ENCODE peak calls at places on chromosome 20, in ten cellular contexts. E, G, P, R, S, L, N, Y, X and J are unnamed samples.

GRCh38 chr20:18527836-18528235 is 20.1 kb downstream of the SEC23B start:
- DNase-seq in E (no peak), G (no peak), P (no peak), R (no peak), S (no peak), L (no peak), N (no peak), Y (no peak), X (no peak), J (no peak)

GRCh38 chr20:62387219-62387913 is 463 bp downstream of the RPS21 start:
- DNase-seq in E (no peak), G (no peak), P (no peak), R (no peak), S (no peak), L (no peak), N (no peak), Y (no peak), X (no peak), J (no peak)

GRCh38 chr20:52899221-52899620 is 72.9 kb upstream of the TSHZ2 start:
- DNase-seq in E (no peak), G (no peak), P (no peak), R (no peak), S (no peak), L (no peak), N (no peak), Y (no peak), X (no peak), J (no peak)

GRCh38 chr20:400451-401275 is 7.4 kb upstream of the RBCK1 start:
- DNase-seq in E (no peak), G (no peak), P (no peak), R (no peak), S (no peak), L (no peak), N (peak; percentile 17), Y (peak; percentile 5), X (no peak), J (peak; percentile 35)

GRCh38 chr20:24773751-24774201 is 175.3 kb upstream of the CST7 start:
- DNase-seq in E (no peak), G (no peak), P (no peak), R (peak; percentile 47), S (no peak), L (no peak), N (peak; percentile 45), Y (no peak), X (peak; percentile 66), J (no peak)

GRCh38 chr20:49677777-49678758 is 35.6 kb downstream of the B4GALT5 start:
- DNase-seq in E (no peak), G (no peak), P (no peak), R (no peak), S (no peak), L (no peak), N (no peak), Y (no peak), X (no peak), J (no peak)

GRCh38 chr20:17644451-17644850 is 37.6 kb downstream of the RRBP1 start:
- DNase-seq in E (no peak), G (peak; percentile 29), P (no peak), R (no peak), S (no peak), L (no peak), N (peak; percentile 63), Y (peak; percentile 92), X (no peak), J (no peak)

GRCh38 chr20:54879393-54879792 is 404.0 kb downstream of the DOK5 start:
- DNase-seq in E (no peak), G (no peak), P (no peak), R (no peak), S (no peak), L (no peak), N (no peak), Y (no peak), X (no peak), J (no peak)

GRCh38 chr20:33393609-33394008 is 7.7 kb downstream of the CDK5RAP1 start:
- DNase-seq in E (no peak), G (no peak), P (no peak), R (no peak), S (no peak), L (no peak), N (no peak), Y (no peak), X (no peak), J (no peak)

GRCh38 chr20:60224914-60225313 is 266.7 kb downstream of the CDH26 start:
- DNase-seq in E (no peak), G (no peak), P (no peak), R (no peak), S (no peak), L (no peak), N (no peak), Y (peak; percentile 24), X (peak; percentile 11), J (no peak)

GRCh38 chr20:9359561-9360308 is 154.7 kb upstream of the LAMP5 start:
- DNase-seq in E (peak; percentile 35), G (no peak), P (no peak), R (no peak), S (no peak), L (peak; percentile 41), N (no peak), Y (peak; percentile 25), X (peak; percentile 82), J (no peak)

GRCh38 chr20:63036266-63036665 is 29.5 kb upstream of the BHLHE23 start:
- DNase-seq in E (no peak), G (no peak), P (peak; percentile 57), R (peak; percentile 50), S (no peak), L (no peak), N (peak; percentile 51), Y (no peak), X (no peak), J (peak; percentile 33)

GRCh38 chr20:10454135-10454750 is 19.1 kb downstream of the SLX4IP start:
- DNase-seq in E (no peak), G (no peak), P (no peak), R (no peak), S (no peak), L (no peak), N (no peak), Y (no peak), X (no peak), J (no peak)

GRCh38 chr20:23634044-23634801 is 3.5 kb downstream of the CST3 start:
- DNase-seq in E (no peak), G (no peak), P (no peak), R (no peak), S (no peak), L (no peak), N (no peak), Y (no peak), X (no peak), J (no peak)

GRCh38 chr20:60928341-60928740 is 323.7 kb upstream of the CDH4 start:
- DNase-seq in E (no peak), G (no peak), P (no peak), R (no peak), S (no peak), L (no peak), N (no peak), Y (no peak), X (no peak), J (no peak)

GRCh38 chr20:32325706-32326506 is 32.2 kb upstream of the ASXL1 start:
- DNase-seq in E (no peak), G (no peak), P (no peak), R (no peak), S (no peak), L (no peak), N (no peak), Y (no peak), X (peak; percentile 61), J (no peak)

DNA sequence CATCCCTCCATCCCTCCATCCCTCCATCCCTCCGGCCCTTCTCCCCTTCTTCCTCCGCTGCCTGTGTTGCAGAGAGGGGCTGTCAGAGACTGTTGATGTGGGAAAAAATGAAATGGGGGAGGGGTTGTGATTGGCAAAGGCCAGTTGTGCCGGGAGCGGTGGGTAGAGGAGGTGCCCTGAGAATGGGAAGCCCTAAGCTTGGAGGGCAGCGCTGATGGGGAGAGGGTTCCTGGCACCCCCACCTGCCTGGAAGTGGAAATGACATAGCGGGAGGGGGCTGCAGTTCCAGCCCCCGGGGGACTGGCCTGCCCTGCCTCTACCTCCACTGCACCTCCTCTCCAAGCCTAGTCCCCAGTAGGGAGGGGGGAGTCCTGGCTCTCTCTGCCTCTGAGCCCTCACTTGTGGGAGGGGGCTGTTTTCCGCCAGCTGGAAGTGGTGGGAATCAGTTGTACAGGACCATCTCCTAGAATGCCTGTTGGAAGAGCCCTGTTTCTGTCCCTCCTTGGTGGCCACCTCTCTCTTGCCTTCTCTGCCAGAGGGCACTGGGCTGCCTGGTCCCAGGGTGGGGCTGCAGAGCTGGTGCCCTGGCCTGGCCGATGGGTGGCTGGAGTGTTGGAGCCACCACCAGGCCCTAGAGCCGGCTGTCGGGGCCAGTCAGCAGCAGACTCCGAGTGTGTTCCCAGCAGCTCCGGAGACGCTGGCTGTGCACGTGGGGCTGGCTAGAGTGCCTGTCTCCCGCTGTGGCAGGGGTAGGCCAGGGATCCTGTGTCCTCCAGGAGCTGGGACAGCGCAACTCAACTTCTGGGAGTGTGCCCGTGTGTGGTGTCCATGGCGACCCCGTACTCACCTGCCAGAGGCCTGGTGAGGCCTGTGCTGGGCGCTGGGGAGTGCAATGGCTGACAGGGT is 1.5 kb downstream of the DLGAP4 start:
- DNase-seq in E (no peak), G (no peak), P (no peak), R (no peak), S (no peak), L (no peak), N (no peak), Y (no peak), X (no peak), J (peak; percentile 61)
- H3K27ac ChIP-seq in E (no peak overlapping the region), G (no peak overlapping the region), P (no peak overlapping the region), R (no peak overlapping the region), S (no peak overlapping the region), L (no peak overlapping the region), N (no peak overlapping the region), Y (no peak overlapping the region), X (no peak overlapping the region), J (peak overlapping the region; percentile 53)

DNA sequence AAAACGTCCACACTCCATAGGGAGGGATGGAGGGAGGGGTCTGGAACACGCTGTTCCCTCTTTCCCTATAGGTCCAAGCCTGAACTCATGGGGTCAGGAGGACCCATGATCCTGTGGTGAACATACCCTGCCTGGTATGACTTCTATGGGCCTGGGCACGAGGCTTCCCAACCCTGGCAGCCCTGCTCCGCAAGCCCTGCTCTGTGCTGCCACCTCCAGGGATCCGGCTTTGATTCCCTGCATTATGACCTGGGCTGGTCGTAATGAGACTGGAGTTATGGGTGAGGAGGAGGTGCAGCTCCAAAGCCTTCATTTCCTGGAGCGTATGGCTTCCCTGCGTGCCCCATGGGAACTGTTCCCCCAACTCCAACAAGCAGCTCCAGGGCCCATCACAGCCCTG is 54.9 kb downstream of the CDH22 start:
- DNase-seq in E (no peak), G (no peak), P (no peak), R (no peak), S (no peak), L (no peak), N (no peak), Y (peak; percentile 39), X (no peak), J (no peak)
- TF ChIP-seq CTCF in E (peak; percentile 16), G (no peak), P (no peak), R (no peak), S (no peak), L (no peak), N (no peak), Y (no peak), X (peak; percentile 14), J (peak; percentile 16)

GRCh38 chr20:8255945-8256632 is 124.0 kb downstream of the PLCB1 start:
- DNase-seq in E (no peak), G (no peak), P (no peak), R (no peak), S (no peak), L (no peak), N (no peak), Y (no peak), X (no peak), J (no peak)
- H3K4me3 ChIP-seq in E (no peak overlapping the region), G (no peak overlapping the region), P (no peak overlapping the region), R (no peak overlapping the region), S (no peak overlapping the region), L (no peak overlapping the region), N (no peak overlapping the region), Y (no peak overlapping the region), X (no peak overlapping the region), J (no peak overlapping the region)

GRCh38 chr20:57688864-57689263 is 21.0 kb downstream of the PMEPA1 start:
- DNase-seq in E (peak; percentile 58), G (peak; percentile 63), P (no peak), R (peak; percentile 89), S (no peak), L (peak; percentile 52), N (no peak), Y (no peak), X (no peak), J (no peak)
- H3K27ac ChIP-seq in E (no peak overlapping the region), G (no peak overlapping the region), P (no peak overlapping the region), R (peak overlapping the region; percentile 72), S (no peak overlapping the region), L (peak overlapping the region; percentile 32), N (no peak overlapping the region), Y (no peak overlapping the region), X (no peak overlapping the region), J (no peak overlapping the region)